ENCODE peak calls at places on chromosomes 16 and 17, in five cellular contexts. One of them, this sample, is unnamed.

GRCh38 chr17:56793947-56794346 is 39.8 kb downstream of the C17orf67 start:
- DNase-seq in cerebellar nuclear complex: no peak
- DNase-seq in NCI-H774: no peak
- DNase-seq in thoracic aorta: no peak
- DNase-seq in neuronal stem cell: no peak
- DNase-seq in this sample: no peak

GRCh38 chr16:3774156-3774767 is 56.9 kb upstream of the TRAP1 start:
- DNase-seq in neuronal stem cell: no peak
- DNase-seq in NCI-H774: no peak
- DNase-seq in thoracic aorta: no peak
- DNase-seq in cerebellar nuclear complex: peak; percentile 6
- DNase-seq in this sample: no peak

GRCh38 chr16:19223235-19223847 is 55.3 kb downstream of the SYT17 start:
- DNase-seq in thoracic aorta: no peak
- DNase-seq in NCI-H774: no peak
- DNase-seq in neuronal stem cell: peak; percentile 47
- DNase-seq in cerebellar nuclear complex: no peak
- DNase-seq in this sample: no peak

GRCh38 chr17:82696916-82697807 is 1.3 kb downstream of the RAB40B start:
- DNase-seq in thoracic aorta: no peak
- DNase-seq in NCI-H774: no peak
- DNase-seq in neuronal stem cell: no peak
- DNase-seq in cerebellar nuclear complex: no peak
- DNase-seq in this sample: no peak

GRCh38 chr16:19749571-19750080 is 31.6 kb downstream of the IQCK start:
- DNase-seq in NCI-H774: no peak
- DNase-seq in neuronal stem cell: no peak
- DNase-seq in thoracic aorta: no peak
- DNase-seq in cerebellar nuclear complex: no peak
- DNase-seq in this sample: no peak

GRCh38 chr16:89093602-89094251 is at the start of gene ACSF3:
- DNase-seq in neuronal stem cell: peak; percentile 40
- DNase-seq in NCI-H774: peak; percentile 3
- DNase-seq in thoracic aorta: no peak
- DNase-seq in cerebellar nuclear complex: no peak
- DNase-seq in this sample: no peak

GRCh38 chr16:81617021-81617346 is 162.1 kb upstream of the PLCG2 start:
- DNase-seq in thoracic aorta: no peak
- DNase-seq in NCI-H774: no peak
- DNase-seq in cerebellar nuclear complex: no peak
- DNase-seq in neuronal stem cell: no peak
- DNase-seq in this sample: no peak

GRCh38 chr16:75616541-75617010 is 6.5 kb downstream of the ADAT1 start:
- DNase-seq in NCI-H774: no peak
- DNase-seq in cerebellar nuclear complex: no peak
- DNase-seq in thoracic aorta: no peak
- DNase-seq in neuronal stem cell: no peak
- DNase-seq in this sample: no peak

GRCh38 chr16:28012031-28012445 is 51.5 kb downstream of the GSG1L start:
- DNase-seq in thoracic aorta: no peak
- DNase-seq in NCI-H774: no peak
- DNase-seq in neuronal stem cell: no peak
- DNase-seq in cerebellar nuclear complex: no peak
- DNase-seq in this sample: no peak

GRCh38 chr16:18958621-18959578 is 24.8 kb upstream of the TMC7 start:
- DNase-seq in neuronal stem cell: no peak
- DNase-seq in cerebellar nuclear complex: no peak
- DNase-seq in thoracic aorta: no peak
- DNase-seq in NCI-H774: no peak
- DNase-seq in this sample: no peak

GRCh38 chr17:18321309-18321708 is 6.2 kb downstream of the SMCR8 start:
- DNase-seq in cerebellar nuclear complex: no peak
- DNase-seq in NCI-H774: no peak
- DNase-seq in thoracic aorta: no peak
- DNase-seq in neuronal stem cell: no peak
- DNase-seq in this sample: no peak

GRCh38 chr16:27369806-27370205 is 32.2 kb upstream of the IL21R start:
- DNase-seq in cerebellar nuclear complex: no peak
- DNase-seq in thoracic aorta: no peak
- DNase-seq in NCI-H774: no peak
- DNase-seq in neuronal stem cell: no peak
- DNase-seq in this sample: no peak

GRCh38 chr16:14238756-14239155 is 167.6 kb downstream of the MRTFB start:
- DNase-seq in cerebellar nuclear complex: no peak
- DNase-seq in NCI-H774: no peak
- DNase-seq in thoracic aorta: no peak
- DNase-seq in neuronal stem cell: no peak
- DNase-seq in this sample: no peak

This sample was measured in vagina.